ENCODE peak calls at places on chromosome 12, in four cellular contexts. One of them, this sample, is unnamed.

GRCh38 chr12:62372134-62372533 is 94.5 kb upstream of the MON2 start:
- DNase-seq in GM12878: no peak
- DNase-seq in SK-N-SH: no peak
- DNase-seq in K562: no peak
- DNase-seq in this sample: no peak

GRCh38 chr12:100716949-100717732 is 77.4 kb upstream of the ANO4 start:
- DNase-seq in GM12878: no peak
- DNase-seq in SK-N-SH: peak; percentile 71
- DNase-seq in K562: no peak
- DNase-seq in this sample: peak; percentile 28

GRCh38 chr12:108825205-108825950 is 32.0 kb downstream of the SSH1 start:
- DNase-seq in K562: no peak
- DNase-seq in SK-N-SH: no peak
- DNase-seq in GM12878: peak; percentile 63
- DNase-seq in this sample: no peak

GRCh38 chr12:116697305-116698130 is 40.4 kb downstream of the SPRING1 start:
- DNase-seq in K562: peak; percentile 48
- DNase-seq in GM12878: no peak
- DNase-seq in SK-N-SH: peak; percentile 55
- DNase-seq in this sample: peak; percentile 71

GRCh38 chr12:132323171-132324010 is 6.0 kb downstream of the GALNT9 start:
- DNase-seq in SK-N-SH: no peak
- DNase-seq in K562: no peak
- DNase-seq in GM12878: no peak
- DNase-seq in this sample: no peak

GRCh38 chr12:116368196-116369194 is 91.0 kb upstream of the MED13L start:
- DNase-seq in SK-N-SH: no peak
- DNase-seq in GM12878: no peak
- DNase-seq in K562: no peak
- DNase-seq in this sample: peak; percentile 99

GRCh38 chr12:126051611-126052107 is 986.4 kb downstream of the AACS start:
- DNase-seq in K562: no peak
- DNase-seq in GM12878: no peak
- DNase-seq in SK-N-SH: no peak
- DNase-seq in this sample: no peak

GRCh38 chr12:46450279-46450748 is 77.7 kb upstream of the SLC38A2 start:
- DNase-seq in GM12878: no peak
- DNase-seq in SK-N-SH: no peak
- DNase-seq in K562: peak; percentile 36
- DNase-seq in this sample: no peak

GRCh38 chr12:102964872-102965271 is 7.4 kb downstream of the ASCL1 start:
- DNase-seq in K562: no peak
- DNase-seq in GM12878: no peak
- DNase-seq in SK-N-SH: peak; percentile 65
- DNase-seq in this sample: peak; percentile 33

GRCh38 chr12:12008232-12008850 is 62.4 kb upstream of the BCL2L14 start:
- DNase-seq in K562: no peak
- DNase-seq in GM12878: no peak
- DNase-seq in SK-N-SH: no peak
- DNase-seq in this sample: no peak

GRCh38 chr12:64063121-64063520 is 159.0 kb downstream of the KICS2 start:
- DNase-seq in SK-N-SH: no peak
- DNase-seq in GM12878: no peak
- DNase-seq in K562: no peak
- DNase-seq in this sample: no peak

GRCh38 chr12:15664491-15664890 is 124.7 kb downstream of the EPS8 start:
- DNase-seq in K562: no peak
- DNase-seq in GM12878: no peak
- DNase-seq in SK-N-SH: no peak
- DNase-seq in this sample: peak; percentile 56

GRCh38 chr12:124921200-124922008 is 7.0 kb upstream of the UBC start:
- DNase-seq in K562: peak; percentile 30
- DNase-seq in SK-N-SH: peak; percentile 41
- DNase-seq in GM12878: peak; percentile 97
- DNase-seq in this sample: peak; percentile 78

GRCh38 chr12:109517619-109518018 is 40.2 kb downstream of the UBE3B start:
- DNase-seq in SK-N-SH: no peak
- DNase-seq in GM12878: no peak
- DNase-seq in K562: no peak
- DNase-seq in this sample: no peak

GRCh38 chr12:49838973-49839633 is 3.8 kb downstream of the BCDIN3D start:
- DNase-seq in K562: peak; percentile 46
- DNase-seq in SK-N-SH: peak; percentile 65
- DNase-seq in GM12878: no peak
- DNase-seq in this sample: peak; percentile 58

GRCh38 chr12:12734054-12734453 is 16.9 kb downstream of the CDKN1B start:
- DNase-seq in SK-N-SH: no peak
- DNase-seq in GM12878: no peak
- DNase-seq in K562: no peak
- DNase-seq in this sample: no peak

GRCh38 chr12:26402648-26403047 is 207.3 kb downstream of the SSPN start:
- DNase-seq in SK-N-SH: no peak
- DNase-seq in GM12878: no peak
- DNase-seq in K562: no peak
- DNase-seq in this sample: no peak

GRCh38 chr12:33187409-33187808 is 252.2 kb downstream of the SYT10 start:
- DNase-seq in K562: no peak
- DNase-seq in SK-N-SH: no peak
- DNase-seq in GM12878: no peak
- DNase-seq in this sample: no peak

GRCh38 chr12:2008677-2009076 is 4.4 kb upstream of the DCP1B start:
- DNase-seq in SK-N-SH: no peak
- DNase-seq in GM12878: no peak
- DNase-seq in K562: no peak
- DNase-seq in this sample: no peak

GRCh38 chr12:46944771-46945170 is 119.0 kb upstream of the SLC38A4 start:
- DNase-seq in GM12878: no peak
- DNase-seq in SK-N-SH: no peak
- DNase-seq in K562: no peak
- DNase-seq in this sample: no peak

GRCh38 chr12:31440586-31440985 is 114.6 kb upstream of the SINHCAF start:
- DNase-seq in K562: no peak
- DNase-seq in SK-N-SH: no peak
- DNase-seq in GM12878: no peak
- DNase-seq in this sample: no peak
- TF ChIP-seq RCOR1 in K562: no peak
- TF ChIP-seq RCOR1 in SK-N-SH: no peak
- TF ChIP-seq RCOR1 in GM12878: no peak
- TF ChIP-seq RCOR1 in this sample: no peak

GRCh38 chr12:130347588-130347987 is 9.9 kb downstream of the PIWIL1 start:
- DNase-seq in K562: no peak
- DNase-seq in GM12878: no peak
- DNase-seq in SK-N-SH: no peak
- DNase-seq in this sample: no peak
- TF ChIP-seq MAX in K562: no peak
- TF ChIP-seq MAX in GM12878: no peak
- TF ChIP-seq MAX in SK-N-SH: no peak
- TF ChIP-seq MAX in this sample: no peak

GRCh38 chr12:91272456-91273063 is 89.9 kb upstream of the DCN start:
- DNase-seq in K562: no peak
- DNase-seq in GM12878: no peak
- DNase-seq in SK-N-SH: no peak
- DNase-seq in this sample: no peak
- TF ChIP-seq RCOR1 in K562: no peak
- TF ChIP-seq RCOR1 in GM12878: no peak
- TF ChIP-seq RCOR1 in SK-N-SH: no peak
- TF ChIP-seq RCOR1 in this sample: no peak

GRCh38 chr12:7096006-7096903 is 4.0 kb upstream of the C1R start:
- DNase-seq in K562: no peak
- DNase-seq in GM12878: no peak
- DNase-seq in SK-N-SH: no peak
- DNase-seq in this sample: no peak
- TF ChIP-seq MAX in K562: no peak
- TF ChIP-seq MAX in GM12878: no peak
- TF ChIP-seq MAX in SK-N-SH: no peak
- TF ChIP-seq MAX in this sample: no peak

GRCh38 chr12:3752096-3752709 is 706 bp downstream of the CRACR2A start:
- DNase-seq in SK-N-SH: peak; percentile 31
- DNase-seq in K562: peak; percentile 41
- DNase-seq in GM12878: peak; percentile 45
- DNase-seq in this sample: no peak
- TF ChIP-seq RCOR1 in SK-N-SH: no peak
- TF ChIP-seq RCOR1 in K562: no peak
- TF ChIP-seq RCOR1 in GM12878: no peak
- TF ChIP-seq RCOR1 in this sample: no peak

GRCh38 chr12:66160704-66161103 is 9.1 kb downstream of the TMBIM4 start:
- DNase-seq in K562: no peak
- DNase-seq in SK-N-SH: no peak
- DNase-seq in GM12878: no peak
- DNase-seq in this sample: no peak
- TF ChIP-seq MAX in K562: no peak
- TF ChIP-seq MAX in SK-N-SH: no peak
- TF ChIP-seq MAX in GM12878: no peak
- TF ChIP-seq MAX in this sample: no peak

GRCh38 chr12:31478898-31479297 is 112.0 kb downstream of the DENND5B start:
- DNase-seq in GM12878: no peak
- DNase-seq in K562: no peak
- DNase-seq in SK-N-SH: no peak
- DNase-seq in this sample: no peak

GRCh38 chr12:31479516-31480210 is 111.3 kb downstream of the DENND5B start:
- DNase-seq in SK-N-SH: no peak
- DNase-seq in K562: no peak
- DNase-seq in GM12878: no peak
- DNase-seq in this sample: no peak

GRCh38 chr12:31481415-31481814 is 109.5 kb downstream of the DENND5B start:
- DNase-seq in GM12878: no peak
- DNase-seq in SK-N-SH: no peak
- DNase-seq in K562: no peak
- DNase-seq in this sample: no peak

GRCh38 chr12:31485570-31485969 is 105.4 kb downstream of the DENND5B start:
- DNase-seq in GM12878: no peak
- DNase-seq in SK-N-SH: no peak
- DNase-seq in K562: no peak
- DNase-seq in this sample: no peak

DNA sequence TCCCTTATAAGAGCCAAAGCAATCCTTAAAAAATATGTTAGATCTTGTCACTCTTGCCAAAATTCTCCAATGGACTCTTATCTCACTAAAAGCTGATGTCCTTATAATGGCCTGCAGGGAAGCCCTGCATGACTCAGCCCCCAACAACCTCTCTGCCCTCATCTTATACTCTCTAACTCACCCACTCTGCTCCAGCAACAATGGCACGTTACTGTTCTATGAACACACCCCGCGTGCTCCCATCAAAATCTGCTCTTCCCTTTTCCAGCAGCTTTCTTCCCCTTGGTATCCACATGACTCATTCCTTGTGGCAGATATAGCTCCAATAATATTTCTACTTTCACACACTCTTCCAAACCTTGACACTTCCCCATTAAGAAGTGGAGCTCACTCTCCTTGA is 108.1 kb downstream of the DENND5B start:
- DNase-seq in SK-N-SH: no peak
- DNase-seq in GM12878: no peak
- DNase-seq in K562: no peak
- DNase-seq in this sample: no peak
- TF ChIP-seq RCOR1 in SK-N-SH: no peak
- TF ChIP-seq RCOR1 in GM12878: no peak
- TF ChIP-seq RCOR1 in K562: no peak
- TF ChIP-seq RCOR1 in this sample: no peak

GRCh38 chr12:110536834-110537604 is 34.9 kb downstream of the RAD9B start:
- DNase-seq in SK-N-SH: no peak
- DNase-seq in GM12878: no peak
- DNase-seq in K562: no peak
- DNase-seq in this sample: no peak

GRCh38 chr12:110540048-110540447 is 37.9 kb downstream of the RAD9B start:
- DNase-seq in K562: no peak
- DNase-seq in GM12878: no peak
- DNase-seq in SK-N-SH: no peak
- DNase-seq in this sample: no peak

GRCh38 chr12:110534811-110535210 is 32.7 kb downstream of the RAD9B start:
- DNase-seq in GM12878: no peak
- DNase-seq in SK-N-SH: no peak
- DNase-seq in K562: no peak
- DNase-seq in this sample: no peak

GRCh38 chr12:110538869-110539622 is 36.9 kb downstream of the RAD9B start:
- DNase-seq in GM12878: no peak
- DNase-seq in SK-N-SH: no peak
- DNase-seq in K562: no peak
- DNase-seq in this sample: no peak

GRCh38 chr12:110537605-110538409 is 35.7 kb downstream of the RAD9B start:
- DNase-seq in K562: no peak
- DNase-seq in SK-N-SH: no peak
- DNase-seq in GM12878: no peak
- DNase-seq in this sample: no peak
- TF ChIP-seq MAX in K562: no peak
- TF ChIP-seq MAX in SK-N-SH: no peak
- TF ChIP-seq MAX in GM12878: no peak
- TF ChIP-seq MAX in this sample: no peak

DNA sequence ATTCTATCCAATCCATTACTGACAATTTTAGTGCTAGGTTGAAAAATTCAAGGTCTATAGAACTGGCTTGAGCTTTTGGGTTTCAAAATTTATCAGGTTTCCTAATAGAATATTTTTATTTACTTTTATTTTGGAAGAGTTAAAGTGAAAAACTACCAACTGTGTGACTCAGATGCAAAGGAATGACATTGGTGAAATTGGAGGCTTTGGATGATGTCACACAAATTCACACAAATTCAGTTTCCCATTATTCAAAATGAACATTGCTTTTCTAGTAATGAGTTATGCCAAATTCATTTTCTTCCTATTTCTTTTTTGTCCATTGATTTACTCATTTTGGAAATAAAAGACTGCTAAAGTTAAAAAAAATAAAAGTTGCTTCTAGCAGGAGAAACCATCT is 186.9 kb downstream of the ALX1 start:
- DNase-seq in GM12878: no peak
- DNase-seq in SK-N-SH: no peak
- DNase-seq in K562: no peak
- DNase-seq in this sample: no peak
- TF ChIP-seq RCOR1 in GM12878: no peak
- TF ChIP-seq RCOR1 in SK-N-SH: no peak
- TF ChIP-seq RCOR1 in K562: no peak
- TF ChIP-seq RCOR1 in this sample: no peak

This sample was measured in A549.